ENCODE peak calls at places on chromosome 1, in six cellular contexts. S, B, Q, H, X and N are unnamed samples.

GRCh38 chr1:113818585-113818984 is 6.3 kb upstream of the RSBN1 start:
- DNase-seq in S (no peak), B (no peak), Q (no peak), H (no peak), X (no peak), N (no peak)

GRCh38 chr1:165069829-165070228 is 286.7 kb downstream of the LMX1A start:
- DNase-seq in S (no peak), B (no peak), Q (no peak), H (no peak), X (no peak), N (no peak)

GRCh38 chr1:223386013-223386412 is 7.2 kb upstream of the CCDC185 start:
- DNase-seq in S (no peak), B (no peak), Q (no peak), H (no peak), X (no peak), N (no peak)

GRCh38 chr1:54681396-54681795 is 34.3 kb upstream of the TTC4 start:
- DNase-seq in S (no peak), B (no peak), Q (peak; percentile 20), H (no peak), X (peak; percentile 4), N (no peak)

GRCh38 chr1:153396461-153396860 is 5.6 kb upstream of the S100A8 start:
- DNase-seq in S (no peak), B (no peak), Q (no peak), H (no peak), X (no peak), N (no peak)

GRCh38 chr1:55474168-55474786 is 259.1 kb upstream of the USP24 start:
- DNase-seq in S (no peak), B (no peak), Q (peak; percentile 66), H (no peak), X (peak; percentile 54), N (no peak)

GRCh38 chr1:213779228-213779627 is 208.5 kb upstream of the PROX1 start:
- DNase-seq in S (no peak), B (no peak), Q (peak; percentile 26), H (no peak), X (no peak), N (no peak)

GRCh38 chr1:2373551-2374259 is 17.6 kb downstream of the MORN1 start:
- DNase-seq in S (peak; percentile 52), B (no peak), Q (no peak), H (peak; percentile 63), X (no peak), N (no peak)

GRCh38 chr1:189662190-189662589 is 815.5 kb downstream of the BRINP3 start:
- DNase-seq in S (no peak), B (no peak), Q (peak; percentile 49), H (no peak), X (peak; percentile 10), N (no peak)

GRCh38 chr1:87939486-87939885 is 610.8 kb downstream of the LMO4 start:
- DNase-seq in S (no peak), B (no peak), Q (no peak), H (no peak), X (no peak), N (no peak)

GRCh38 chr1:75953461-75953860 is 21.3 kb upstream of the ASB17 start:
- DNase-seq in S (no peak), B (no peak), Q (peak; percentile 24), H (no peak), X (no peak), N (no peak)

GRCh38 chr1:119870917-119871486 is 25.3 kb downstream of the ADAM30 start:
- DNase-seq in S (peak; percentile 84), B (peak; percentile 86), Q (peak; percentile 62), H (peak; percentile 85), X (peak; percentile 72), N (peak; percentile 69)

DNA sequence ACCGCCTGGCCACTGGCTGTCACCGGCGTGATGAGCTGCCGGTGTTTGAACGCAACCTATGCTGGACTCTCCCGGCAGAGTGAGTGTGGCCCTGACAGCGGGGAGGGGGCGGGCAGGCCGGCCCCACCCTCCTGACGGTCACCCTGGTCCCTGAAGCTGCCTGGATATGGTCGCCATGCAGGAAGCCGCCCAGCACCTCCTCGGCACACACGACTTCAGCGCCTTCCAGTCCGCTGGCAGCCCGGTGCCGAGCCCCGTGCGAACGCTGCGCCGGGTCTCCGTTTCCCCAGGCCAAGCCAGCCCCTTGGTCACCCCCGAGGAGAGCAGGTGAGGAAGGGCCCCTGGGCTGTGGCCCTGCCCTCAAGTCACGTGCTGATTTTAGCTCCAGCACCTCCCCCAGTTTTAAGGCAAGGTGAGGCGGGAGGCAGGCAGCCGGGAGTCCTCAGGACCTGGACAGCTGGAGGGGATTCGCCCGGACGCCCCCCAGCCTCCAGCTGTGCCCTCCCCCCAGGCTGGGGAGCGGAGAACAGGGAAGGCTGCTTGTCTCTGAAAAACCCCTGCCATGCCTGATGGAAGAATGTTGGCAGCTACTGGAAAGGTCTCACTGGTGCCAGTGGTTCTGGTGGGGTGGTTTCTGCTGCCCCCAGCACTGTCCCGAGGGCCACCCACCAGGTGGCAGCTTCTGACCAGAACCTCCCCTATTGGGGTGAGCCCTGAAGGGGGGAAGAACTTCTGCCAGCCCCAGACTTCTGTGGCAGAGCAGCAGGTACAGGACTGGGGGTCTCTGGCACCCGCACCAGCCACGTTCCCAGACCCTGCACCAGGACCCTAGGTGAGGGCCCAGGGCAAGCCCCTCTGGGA is 1.4 kb downstream of the PUSL1 start:
- DNase-seq in S (no peak), B (no peak), Q (no peak), H (no peak), X (no peak), N (no peak)
- H3K4me3 ChIP-seq in S (peak overlapping the region; percentile 94), B (peak overlapping the region; percentile 66), Q (peak overlapping the region; percentile 91), H (peak overlapping the region; percentile 74), X (peak overlapping the region; percentile 95), N (no peak overlapping the region)

GRCh38 chr1:175019524-175019923 is 3.7 kb downstream of the MRPS14 start:
- DNase-seq in S (no peak), B (no peak), Q (no peak), H (no peak), X (no peak), N (no peak)

GRCh38 chr1:175024773-175025172 is 1.5 kb upstream of the MRPS14 start:
- DNase-seq in S (no peak), B (no peak), Q (no peak), H (no peak), X (no peak), N (no peak)

GRCh38 chr1:175023043-175023921 is at the start of gene MRPS14:
- DNase-seq in S (peak; percentile 98), B (peak; percentile 99), Q (peak; percentile 99), H (peak; percentile 99), X (peak; percentile 99), N (peak; percentile 98)
- TF ChIP-seq POLR2A in S (no peak), B (peak; percentile 81), Q (peak; percentile 70), H (peak; percentile 58), X (peak; percentile 76), N (peak; percentile 89)

DNA sequence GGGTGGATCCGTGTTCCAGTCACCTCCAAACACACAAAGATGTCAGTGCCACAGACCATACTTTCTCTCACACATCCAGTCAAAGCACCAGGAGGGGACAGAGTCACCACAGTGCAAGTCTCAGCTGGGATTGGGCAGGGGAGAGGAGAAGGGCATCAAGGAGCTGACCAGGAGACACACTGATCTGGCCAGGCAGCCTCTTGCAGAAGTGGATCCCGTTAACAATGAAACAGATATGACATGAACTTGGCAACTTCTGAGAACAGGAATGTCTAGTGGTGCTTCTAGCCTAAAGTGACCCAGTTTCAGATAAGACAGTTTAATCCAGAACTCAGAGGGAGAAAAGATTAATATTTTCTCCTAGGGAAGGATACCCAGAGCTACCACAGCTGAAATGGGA is 71.0 kb downstream of the HIVEP3 start:
- DNase-seq in S (no peak), B (no peak), Q (no peak), H (no peak), X (no peak), N (no peak)
- H3K4me1 ChIP-seq in S (peaks cover 28% of the 10 kb centered on the region), B (no peaks in the 10 kb centered on the region), Q (peaks cover 10% of the 10 kb centered on the region), H (no peaks in the 10 kb centered on the region), X (peaks cover 14% of the 10 kb centered on the region), N (no peaks in the 10 kb centered on the region)

DNA sequence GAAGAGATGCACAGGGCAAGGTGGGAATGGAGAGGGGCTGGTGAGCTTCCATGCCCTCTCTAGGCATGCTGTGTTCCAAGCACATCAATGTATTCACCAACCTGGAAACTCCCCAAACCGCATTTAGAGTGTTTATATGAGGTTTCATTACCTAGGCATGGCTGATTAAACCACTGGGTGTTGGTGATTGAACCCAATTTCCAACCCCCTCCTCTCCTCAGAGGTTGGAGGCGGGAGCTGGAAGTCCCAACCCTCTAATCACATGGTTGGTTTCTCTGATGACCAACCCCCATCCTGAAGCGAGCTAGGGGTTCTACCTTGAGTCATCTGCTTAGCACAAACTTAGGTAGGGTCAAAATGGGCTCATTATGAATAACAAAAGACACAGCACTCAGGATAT is 3.0 kb upstream of the PPIE start:
- DNase-seq in S (no peak), B (no peak), Q (no peak), H (no peak), X (no peak), N (no peak)
- H3K4me3 ChIP-seq in S (no peak overlapping the region), B (no peak overlapping the region), Q (no peak overlapping the region), H (no peak overlapping the region), X (no peak overlapping the region), N (no peak overlapping the region)

GRCh38 chr1:45348966-45349677 is 8.9 kb upstream of the MUTYH start:
- DNase-seq in S (no peak), B (no peak), Q (no peak), H (no peak), X (no peak), N (peak; percentile 89)
- TF ChIP-seq POLR2A in S (no peak), B (no peak), Q (no peak), H (no peak), X (no peak), N (no peak)

GRCh38 chr1:14585771-14586170 is 12.7 kb upstream of the KAZN start:
- DNase-seq in S (no peak), B (no peak), Q (no peak), H (no peak), X (no peak), N (no peak)
- H3K4me1 ChIP-seq in S (no peaks in the 10 kb centered on the region), B (no peaks in the 10 kb centered on the region), Q (no peaks in the 10 kb centered on the region), H (no peaks in the 10 kb centered on the region), X (no peaks in the 10 kb centered on the region), N (no peaks in the 10 kb centered on the region)

DNA sequence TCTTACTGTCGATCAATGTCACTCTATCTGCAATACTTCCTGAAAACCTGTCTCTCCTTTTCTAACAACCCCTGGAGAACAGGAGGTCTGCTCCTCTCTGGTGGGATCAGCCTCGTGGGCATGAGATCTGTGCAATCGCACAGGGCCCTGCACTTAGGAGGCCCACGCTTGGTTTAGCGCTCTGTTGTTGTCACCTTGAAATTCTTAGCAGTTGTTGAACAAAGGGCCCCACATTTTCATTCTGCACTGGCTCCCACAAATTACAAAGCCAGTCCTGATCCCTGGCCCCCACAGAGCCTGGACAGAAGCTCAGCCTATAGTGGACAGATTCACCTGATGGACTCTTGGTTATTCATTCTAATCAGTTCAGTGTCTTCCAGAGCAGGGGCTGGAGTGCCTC is 18.6 kb downstream of the SPOCD1 start:
- DNase-seq in S (no peak), B (no peak), Q (no peak), H (no peak), X (no peak), N (peak; percentile 5)
- H3K4me3 ChIP-seq in S (no peak overlapping the region), B (no peak overlapping the region), Q (no peak overlapping the region), H (no peak overlapping the region), X (peak overlapping the region; percentile 58), N (no peak overlapping the region)